ENCODE peak calls at places on chromosomes 12 and 14, in five cellular contexts. H, K, P, W and N are unnamed samples.

GRCh38 chr12:58176296-58176869 is 235.0 kb downstream of the ATP23 start:
- DNase-seq in H (no peak), K (no peak), P (no peak), W (peak), N (peak)

GRCh38 chr12:23949212-23950010 is at the start of gene SOX5:
- DNase-seq in H (no peak), K (no peak), P (no peak), W (no peak), N (no peak)

GRCh38 chr12:112446008-112446725 is 27.4 kb downstream of the PTPN11 start:
- DNase-seq in H (no peak), K (no peak), P (no peak), W (no peak), N (no peak)

GRCh38 chr14:37144729-37145363 is 27.6 kb downstream of the SLC25A21 start:
- DNase-seq in H (no peak), K (no peak), P (no peak), W (no peak), N (no peak)

GRCh38 chr14:103432627-103433026 is 47.4 kb downstream of the MARK3 start:
- DNase-seq in H (no peak), K (no peak), P (no peak), W (no peak), N (no peak)

GRCh38 chr12:10136637-10137205 is 6.7 kb upstream of the CLEC7A start:
- DNase-seq in H (no peak), K (no peak), P (no peak), W (no peak), N (no peak)

GRCh38 chr14:76376001-76376404 is at the start of gene ESRRB:
- DNase-seq in H (no peak), K (no peak), P (no peak), W (no peak), N (peak)

GRCh38 chr14:101709533-101709881 is 52.0 kb upstream of the PPP2R5C start:
- DNase-seq in H (no peak), K (no peak), P (no peak), W (no peak), N (no peak)

GRCh38 chr12:108980831-108981618 is 39.8 kb downstream of the SVOP start:
- DNase-seq in H (no peak), K (no peak), P (no peak), W (peak), N (peak)

GRCh38 chr14:67447033-67447381 is 35.0 kb upstream of the PLEK2 start:
- DNase-seq in H (no peak), K (no peak), P (no peak), W (no peak), N (no peak)

GRCh38 chr12:128685903-128686475 is 137.8 kb downstream of the SLC15A4 start:
- DNase-seq in H (no peak), K (no peak), P (no peak), W (no peak), N (no peak)

GRCh38 chr12:43896496-43896895 is 60.6 kb downstream of the TMEM117 start:
- DNase-seq in H (no peak), K (no peak), P (no peak), W (no peak), N (peak)

GRCh38 chr12:20486233-20486632 is 117.9 kb downstream of the PDE3A start:
- DNase-seq in H (no peak), K (no peak), P (no peak), W (peak), N (no peak)